ENCODE peak calls at places on chromosomes 3 and 15, in five cellular contexts. V is activated T-helper 1 cell treated with anti-CD3 and anti-CD28 coated beads, Interleukin-2, amount 50 U/mL, for 16 hours; D is left ventricle myocardium inferior; M is activated CD4-positive, alpha-beta T cell treated with anti-CD3 and anti-CD28 coated beads, Interleukin-2, amount 50 U/mL, for 4 hours; U is NCI-H69. C is an unnamed sample.

GRCh38 chr15:29133321-29133720 is 136.3 kb downstream of the NSMCE3 start:
- DNase-seq in M (no peak), V (no peak), D (no peak), U (no peak), C (no peak)

GRCh38 chr3:187125319-187126031 is 13.8 kb downstream of the RPL39L start:
- DNase-seq in U (no peak), V (no peak), M (no peak), D (no peak), C (no peak)

GRCh38 chr3:41464401-41464800 is 265.1 kb downstream of the CTNNB1 start:
- DNase-seq in D (no peak), M (no peak), V (no peak), U (no peak), C (no peak)

GRCh38 chr3:184656991-184657669 is 54.7 kb downstream of the MAGEF1 start:
- DNase-seq in V (no peak), M (no peak), U (peak; percentile 88), D (no peak), C (no peak)

GRCh38 chr3:22326305-22326704 is 575.3 kb upstream of the ZNF385D start:
- DNase-seq in V (no peak), U (no peak), D (no peak), M (no peak), C (no peak)

GRCh38 chr3:25889132-25889917 is 99.4 kb downstream of the OXSM start:
- DNase-seq in U (peak; percentile 3), M (no peak), V (no peak), D (no peak), C (no peak)

GRCh38 chr15:34993877-34994276 is 5.8 kb upstream of the ZNF770 start:
- DNase-seq in D (no peak), U (no peak), M (no peak), V (no peak), C (no peak)

GRCh38 chr15:52780172-52780980 is 9.8 kb downstream of the ONECUT1 start:
- DNase-seq in D (peak; percentile 55), M (peak; percentile 55), U (peak; percentile 72), V (peak; percentile 47), C (peak; percentile 19)

GRCh38 chr3:152026033-152026556 is 152.7 kb downstream of the SUCNR1 start:
- DNase-seq in D (no peak), U (peak; percentile 79), M (no peak), V (no peak), C (peak; percentile 18)

GRCh38 chr3:54822206-54822605 is 105.7 kb downstream of the LRTM1 start:
- DNase-seq in U (peak; percentile 45), M (no peak), D (no peak), V (no peak), C (no peak)

GRCh38 chr3:28053759-28054158 is 187.7 kb upstream of the CMC1 start:
- DNase-seq in M (no peak), U (no peak), V (no peak), D (no peak), C (no peak)

GRCh38 chr3:187016639-187017345 is 86.5 kb downstream of the ST6GAL1 start:
- DNase-seq in U (no peak), V (no peak), M (no peak), D (no peak), C (no peak)

GRCh38 chr3:113495035-113495434 is 19.9 kb downstream of the SPICE1 start:
- DNase-seq in U (peak; percentile 22), V (no peak), M (peak; percentile 38), D (no peak), C (no peak)

GRCh38 chr15:66706225-66706732 is 4.2 kb downstream of the SMAD6 start:
- DNase-seq in D (peak; percentile 35), M (no peak), V (no peak), U (peak; percentile 46), C (no peak)

GRCh38 chr15:69734699-69735098 is 282.1 kb downstream of the RPLP1 start:
- DNase-seq in D (no peak), U (peak; percentile 57), M (no peak), V (no peak), C (no peak)

GRCh38 chr3:183210341-183210740 is 42.7 kb upstream of the B3GNT5 start:
- DNase-seq in U (no peak), D (no peak), M (no peak), V (no peak), C (no peak)

GRCh38 chr3:136819784-136820640 is 1.1 kb downstream of the SLC35G2 start:
- DNase-seq in V (no peak), U (peak; percentile 79), D (peak; percentile 29), M (no peak), C (no peak)

GRCh38 chr3:192187485-192188051 is 539.8 kb downstream of the FGF12 start:
- DNase-seq in D (no peak), U (no peak), V (no peak), M (no peak), C (no peak)

C was measured in LNCaP clone FGC.